ENCODE peak calls at places on chromosome 10, in four cellular contexts. W is IMR-90, T is K562, Y is HepG2. J is an unnamed sample.

GRCh38 chr10:90887555-90887954 is 15.8 kb downstream of the RPP30 start:
- DNase-seq in Y (no peak), T (no peak), W (no peak), J (no peak)

GRCh38 chr10:11875183-11875498 is 52.0 kb downstream of the PROSER2 start:
- DNase-seq in Y (no peak), T (peak), W (peak), J (peak)

GRCh38 chr10:49678827-49679479 is 498 bp upstream of the C10orf53 start:
- DNase-seq in T (no peak), Y (no peak), W (no peak), J (no peak)

GRCh38 chr10:27030060-27030459 is 70.2 kb downstream of the ANKRD26 start:
- DNase-seq in T (no peak), W (peak), Y (no peak), J (no peak)

GRCh38 chr10:130740788-130741785 is 570.4 kb downstream of the TCERG1L start:
- DNase-seq in Y (no peak), W (no peak), T (no peak), J (no peak)

GRCh38 chr10:13536674-13537366 is 8.0 kb upstream of the BEND7 start:
- DNase-seq in Y (peak), T (peak), W (peak), J (peak)

GRCh38 chr10:119176166-119176565 is 2.4 kb downstream of the PRDX3 start:
- DNase-seq in T (no peak), W (no peak), Y (no peak), J (no peak)

GRCh38 chr10:17673517-17674051 is 29.6 kb downstream of the STAM start:
- DNase-seq in T (peak), Y (peak), W (peak), J (peak)

GRCh38 chr10:72248477-72249151 is 25.1 kb upstream of the DDIT4 start:
- DNase-seq in T (no peak), Y (peak), W (no peak), J (peak)

GRCh38 chr10:1148855-1149620 is 92.9 kb downstream of the WDR37 start:
- DNase-seq in W (no peak), Y (no peak), T (no peak), J (no peak)

GRCh38 chr10:64097391-64098122 is 576.4 kb downstream of the REEP3 start:
- DNase-seq in Y (no peak), W (no peak), T (no peak), J (no peak)

GRCh38 chr10:3999642-4000041 is 214.6 kb upstream of the KLF6 start:
- DNase-seq in Y (no peak), W (no peak), T (no peak), J (no peak)

GRCh38 chr10:36253731-36254130 is 611.6 kb upstream of the FZD8 start:
- DNase-seq in T (no peak), Y (no peak), W (no peak), J (no peak)

GRCh38 chr10:15504101-15504840 is 133.2 kb upstream of the FAM171A1 start:
- DNase-seq in W (no peak), T (no peak), Y (no peak), J (no peak)

GRCh38 chr10:78224602-78225001 is 190.9 kb downstream of the RPS24 start:
- DNase-seq in Y (no peak), W (peak), T (no peak), J (no peak)

GRCh38 chr10:62460393-62460792 is 86.2 kb downstream of the ZNF365 start:
- DNase-seq in Y (no peak), W (no peak), T (no peak), J (no peak)

GRCh38 chr10:114188876-114189275 is 9.7 kb downstream of the TDRD1 start:
- DNase-seq in W (no peak), Y (no peak), T (no peak), J (no peak)

GRCh38 chr10:86440874-86441838 is 74.6 kb upstream of the GRID1 start:
- DNase-seq in Y (peak), T (no peak), W (peak), J (peak)

GRCh38 chr10:59582058-59582457 is 127.6 kb downstream of the SLC16A9 start:
- DNase-seq in Y (no peak), W (no peak), T (peak), J (no peak)
- H3K4me2 ChIP-seq in Y (no peak), W (no peak), T (no peak), J (no peak)

GRCh38 chr10:9096288-9096687 is 1041.8 kb downstream of the GATA3 start:
- DNase-seq in T (no peak), Y (no peak), W (no peak), J (no peak)
- TF ChIP-seq RAD21 in T (no peak), Y (no peak), W (no peak), J (no peak)

GRCh38 chr10:95819620-95820329 is 63.8 kb downstream of the ENTPD1 start:
- DNase-seq in T (no peak), W (no peak), Y (no peak), J (no peak)

GRCh38 chr10:95818010-95818409 is 62.0 kb downstream of the ENTPD1 start:
- DNase-seq in T (no peak), Y (no peak), W (no peak), J (no peak)

GRCh38 chr10:95815701-95816100 is 59.7 kb downstream of the ENTPD1 start:
- DNase-seq in Y (no peak), W (no peak), T (no peak), J (no peak)

GRCh38 chr10:95820363-95820762 is 64.4 kb downstream of the ENTPD1 start:
- DNase-seq in W (no peak), T (no peak), Y (no peak), J (no peak)

GRCh38 chr10:95818663-95819062 is 62.7 kb downstream of the ENTPD1 start:
- DNase-seq in Y (peak), W (peak), T (no peak), J (no peak)
- TF ChIP-seq MAZ in Y (no peak), W (no peak), T (no peak), J (no peak)

DNA sequence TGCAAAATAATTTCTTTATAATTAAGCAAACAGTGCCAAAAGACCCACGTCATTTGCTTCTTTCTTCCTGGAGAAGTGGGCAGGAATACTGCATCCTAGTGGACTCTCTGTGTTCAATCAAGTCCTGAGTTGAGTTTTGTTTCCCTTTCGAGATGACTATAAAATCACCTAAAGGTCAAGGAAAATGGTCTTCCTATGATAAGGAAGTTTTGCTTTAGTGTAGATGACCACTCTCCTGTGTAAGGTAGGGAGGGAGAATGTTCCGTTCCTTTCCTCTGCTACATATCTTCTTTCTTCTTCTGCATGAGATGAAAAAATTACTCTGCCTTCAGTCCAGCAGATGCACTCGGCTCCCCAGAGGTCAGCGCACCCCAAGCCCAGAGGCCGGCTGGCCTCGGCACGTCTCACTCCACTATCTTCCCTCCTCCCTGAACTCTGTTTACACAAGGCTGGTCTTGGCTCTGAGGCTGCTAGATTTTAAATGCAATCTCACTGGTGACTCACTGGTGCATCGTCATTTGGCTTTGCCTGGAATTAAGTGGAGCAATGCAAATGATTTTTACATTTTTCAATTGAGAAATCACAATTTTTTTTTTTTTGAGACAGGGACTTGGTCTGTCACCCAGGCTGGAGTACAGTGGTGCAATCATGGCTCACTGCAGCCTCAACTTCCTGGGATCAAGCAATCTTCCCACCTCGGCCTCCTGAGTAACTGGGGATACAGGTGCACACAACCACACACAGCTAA is 18.6 kb upstream of the VDAC2 start:
- DNase-seq in T (peak), W (peak), Y (peak), J (peak)
- H3K4me2 ChIP-seq in T (peak), W (peak), Y (peak), J (peak)

GRCh38 chr10:28367865-28368541 is 65.1 kb upstream of the MPP7 start:
- DNase-seq in T (no peak), Y (no peak), W (no peak), J (no peak)
- TF ChIP-seq RAD21 in T (no peak), Y (no peak), W (no peak), J (no peak)

DNA sequence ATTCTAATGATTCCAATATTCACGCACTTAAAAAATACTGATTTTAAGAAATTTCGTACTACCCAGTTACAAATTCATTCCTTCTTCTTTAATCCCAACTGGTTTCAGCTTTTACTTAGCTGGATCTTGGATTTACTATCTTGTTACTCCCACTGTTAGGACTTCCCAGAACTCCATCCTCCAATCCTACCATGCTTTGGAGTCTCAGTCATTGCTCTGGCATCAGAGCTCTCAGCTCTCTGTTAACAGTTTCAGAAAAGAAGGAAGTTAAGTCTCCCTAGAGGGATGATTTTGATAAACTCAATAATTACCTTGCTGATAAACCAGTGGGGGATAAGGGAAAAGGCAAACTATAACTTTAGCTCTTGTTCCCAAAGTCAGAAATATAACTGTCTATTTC is 9.5 kb downstream of the PPA1 start:
- DNase-seq in W (peak), T (no peak), Y (no peak), J (no peak)
- TF ChIP-seq MAZ in W (no peak), T (no peak), Y (no peak), J (no peak)